ENCODE peak calls at places on chromosomes 3 and 15, in five cellular contexts. H is aorta; B is cardiac fibroblast; P is stimulated activated CD8-positive, alpha-beta memory T cell treated with anti-CD3 and anti-CD28 coated beads, Interleukin-4, amount 100 ng/mL, for 4 hours; N is A172. L is an unnamed sample.
A peak's percentile ranks its signal among the peaks of the same experiment; 100 is the strongest.

GRCh38 chr3:42660898-42661297 is 7.4 kb downstream of the ZBTB47 start:
- DNase-seq in H (no peak), B (no peak), P (no peak), N (no peak), L (peak; percentile 35)

GRCh38 chr3:88410259-88410658 is 260.5 kb downstream of the C3orf38 start:
- DNase-seq in H (no peak), B (no peak), P (no peak), N (no peak), L (no peak)

GRCh38 chr15:68402432-68403160 is 29.4 kb downstream of the ITGA11 start:
- DNase-seq in H (no peak), B (no peak), P (no peak), N (no peak), L (no peak)

GRCh38 chr3:111667621-111668239 is 72.6 kb upstream of the ZBED2 start:
- DNase-seq in H (no peak), B (peak; percentile 48), P (peak; percentile 58), N (peak; percentile 45), L (peak; percentile 49)

GRCh38 chr3:36792342-36792741 is 28.0 kb upstream of the DCLK3 start:
- DNase-seq in H (no peak), B (peak; percentile 39), P (no peak), N (peak; percentile 22), L (peak; percentile 38)

GRCh38 chr3:18062289-18063025 is 320.0 kb upstream of the TBC1D5 start:
- DNase-seq in H (no peak), B (no peak), P (no peak), N (peak; percentile 74), L (peak; percentile 74)

GRCh38 chr3:14689247-14689980 is 14.5 kb downstream of the C3orf20 start:
- DNase-seq in H (no peak), B (no peak), P (no peak), N (no peak), L (no peak)

GRCh38 chr3:178618197-178618596 is 82.0 kb downstream of the KCNMB2 start:
- DNase-seq in H (no peak), B (peak; percentile 16), P (no peak), N (peak; percentile 12), L (peak; percentile 60)

GRCh38 chr3:55006277-55006676 is 78.4 kb upstream of the LRTM1 start:
- DNase-seq in H (no peak), B (no peak), P (no peak), N (peak; percentile 41), L (no peak)

GRCh38 chr3:29597376-29598008 is 316.6 kb downstream of the RBMS3 start:
- DNase-seq in H (no peak), B (peak; percentile 41), P (no peak), N (no peak), L (no peak)

GRCh38 chr3:12725436-12725835 is 33.6 kb downstream of the TMEM40 start:
- DNase-seq in H (no peak), B (no peak), P (no peak), N (no peak), L (no peak)

GRCh38 chr15:80228959-80229610 is 22.9 kb downstream of the CTXND1 start:
- DNase-seq in H (no peak), B (peak; percentile 35), P (no peak), N (peak; percentile 42), L (peak; percentile 47)

GRCh38 chr15:90860450-90860849 is 7.9 kb upstream of the FURIN start:
- DNase-seq in H (no peak), B (no peak), P (no peak), N (no peak), L (no peak)

GRCh38 chr3:26015752-26016151 is 225.9 kb downstream of the OXSM start:
- DNase-seq in H (no peak), B (no peak), P (no peak), N (no peak), L (no peak)

GRCh38 chr15:48566669-48567068 is 78.8 kb downstream of the FBN1 start:
- DNase-seq in H (no peak), B (peak; percentile 92), P (no peak), N (peak; percentile 49), L (no peak)

GRCh38 chr3:105867690-105868449 is 942 bp downstream of the CBLB start:
- DNase-seq in H (no peak), B (peak; percentile 33), P (no peak), N (peak; percentile 8), L (peak; percentile 7)

GRCh38 chr15:67106764-67107013 is 41.3 kb downstream of the SMAD3 start:
- DNase-seq in H (no peak), B (no peak), P (no peak), N (no peak), L (no peak)

GRCh38 chr15:87707076-87707475 is 549.5 kb downstream of the NTRK3 start:
- DNase-seq in H (no peak), B (no peak), P (no peak), N (no peak), L (no peak)